ENCODE peak calls at places on chromosome 3, in eight cellular contexts. S is T-helper 9 cell; T is bronchial epithelial cell; P is cardiac muscle cell; M is T1000; C is activated CD4-positive, alpha-beta T cell treated with anti-CD3 and anti-CD28 coated beads for 48 hours; U is Calu3; K is NCI-H1048. E is an unnamed sample.

GRCh38 chr3:162122405-162122804 is 625.8 kb downstream of the OTOL1 start:
- DNase-seq in S (no peak), T (no peak), P (no peak), M (no peak), C (no peak), U (no peak), K (no peak), E (no peak)

GRCh38 chr3:141164844-141165243 is 66.8 kb upstream of the PXYLP1 start:
- DNase-seq in S (no peak), T (no peak), P (no peak), M (no peak), C (no peak), U (no peak), K (no peak), E (no peak)

GRCh38 chr3:192929755-192930491 is 12.3 kb upstream of the MB21D2 start:
- DNase-seq in S (no peak), T (peak; percentile 39), P (no peak), M (no peak), C (no peak), U (peak; percentile 33), K (no peak), E (no peak)

GRCh38 chr3:72595376-72595775 is 252.9 kb downstream of the SHQ1 start:
- DNase-seq in S (no peak), T (no peak), P (no peak), M (no peak), C (no peak), U (no peak), K (no peak), E (no peak)

GRCh38 chr3:187748050-187748481 is 2.8 kb upstream of the BCL6 start:
- DNase-seq in S (peak; percentile 85), T (peak; percentile 77), P (peak; percentile 94), M (peak; percentile 65), C (peak; percentile 96), U (peak; percentile 98), K (peak; percentile 31), E (peak; percentile 87)

GRCh38 chr3:195907730-195908438 is 467 bp downstream of the TNK2 start:
- DNase-seq in S (peak; percentile 45), T (no peak), P (peak; percentile 63), M (no peak), C (peak; percentile 73), U (peak; percentile 16), K (no peak), E (no peak)

GRCh38 chr3:14289590-14290453 is 111.2 kb downstream of the LSM3 start:
- DNase-seq in S (no peak), T (peak; percentile 56), P (peak; percentile 56), M (no peak), C (no peak), U (peak; percentile 24), K (no peak), E (no peak)

GRCh38 chr3:127588675-127589577 is 1.6 kb downstream of the TPRA1 start:
- DNase-seq in S (no peak), T (peak; percentile 74), P (peak; percentile 36), M (peak; percentile 33), C (peak; percentile 57), U (peak; percentile 62), K (no peak), E (no peak)

GRCh38 chr3:25153561-25153960 is 274.5 kb upstream of the RARB start:
- DNase-seq in S (no peak), T (peak; percentile 92), P (no peak), M (no peak), C (no peak), U (no peak), K (peak; percentile 31), E (no peak)

GRCh38 chr3:114213669-114214541 is 23.5 kb downstream of the ZNF80 start:
- DNase-seq in S (peak; percentile 55), T (peak; percentile 2), P (peak; percentile 5), M (peak; percentile 61), C (peak; percentile 83), U (peak; percentile 3), K (no peak), E (no peak)

GRCh38 chr3:117611242-117611641 is 901.7 kb downstream of the TUSC7 start:
- DNase-seq in S (no peak), T (no peak), P (no peak), M (no peak), C (no peak), U (no peak), K (no peak), E (no peak)